ENCODE peak calls at places on chromosomes 4 and X, in five cellular contexts. W, M, H, Z and K are unnamed samples.

GRCh38 chr4:73891739-73892405 is 22.7 kb downstream of the CXCL1 start:
- DNase-seq in H (peak; percentile 95), W (no peak), Z (no peak), M (peak; percentile 62), K (no peak)

GRCh38 chrX:3520987-3521875 is 174.8 kb upstream of the MXRA5 start:
- DNase-seq in Z (peak; percentile 51), H (no peak), W (no peak), M (no peak), K (no peak)

GRCh38 chr4:172619218-172619617 is 549.4 kb upstream of the GALNT7 start:
- DNase-seq in M (no peak), Z (no peak), H (no peak), W (no peak), K (no peak)

GRCh38 chr4:76980280-76980679 is 30.7 kb downstream of the SEPTIN11 start:
- DNase-seq in W (no peak), H (no peak), M (no peak), Z (no peak), K (no peak)

GRCh38 chrX:14883826-14884225 is 10.6 kb downstream of the MOSPD2 start:
- DNase-seq in H (no peak), Z (no peak), M (no peak), W (no peak), K (no peak)

GRCh38 chrX:12894074-12894691 is 12.2 kb upstream of the TLR8 start:
- DNase-seq in H (peak; percentile 35), M (no peak), W (no peak), Z (no peak), K (peak; percentile 57)

GRCh38 chr4:8705161-8706145 is 112.9 kb downstream of the CPZ start:
- DNase-seq in H (no peak), M (no peak), W (no peak), Z (no peak), K (no peak)

GRCh38 chr4:147548251-147548650 is 67.4 kb downstream of the EDNRA start:
- DNase-seq in W (no peak), H (no peak), Z (no peak), M (no peak), K (no peak)

GRCh38 chr4:67106846-67107467 is 438.3 kb downstream of the CENPC start:
- DNase-seq in Z (no peak), M (no peak), W (no peak), H (no peak), K (no peak)

GRCh38 chrX:96407043-96407442 is 277.6 kb upstream of the DIAPH2 start:
- DNase-seq in W (peak; percentile 94), M (no peak), Z (no peak), H (peak; percentile 43), K (no peak)

GRCh38 chr4:143512978-143513313 is 556 bp upstream of the SMARCA5 start:
- DNase-seq in M (no peak), H (no peak), Z (no peak), W (no peak), K (no peak)

GRCh38 chrX:11663875-11664210 is 1.9 kb downstream of the ARHGAP6 start:
- DNase-seq in H (no peak), W (no peak), Z (no peak), M (no peak), K (no peak)

GRCh38 chr4:38313999-38314561 is 349.9 kb upstream of the KLF3 start:
- DNase-seq in M (peak; percentile 62), Z (no peak), W (no peak), H (peak; percentile 77), K (no peak)

GRCh38 chr4:3719836-3720235 is 46.3 kb upstream of the ADRA2C start:
- DNase-seq in H (no peak), W (no peak), M (no peak), Z (no peak), K (no peak)

GRCh38 chr4:158013858-158014257 is 159.0 kb downstream of the GASK1B start:
- DNase-seq in M (no peak), H (peak; percentile 68), Z (no peak), W (no peak), K (no peak)

GRCh38 chr4:116839826-116840225 is 245.6 kb downstream of the TRAM1L1 start:
- DNase-seq in Z (no peak), M (no peak), H (peak; percentile 29), W (no peak), K (no peak)

GRCh38 chr4:86011117-86011516 is 348.7 kb downstream of the MAPK10 start:
- DNase-seq in H (peak; percentile 99), Z (no peak), M (no peak), W (no peak), K (no peak)

GRCh38 chr4:121534187-121534586 is 153.4 kb upstream of the QRFPR start:
- DNase-seq in H (no peak), W (no peak), Z (no peak), M (no peak), K (no peak)

GRCh38 chr4:47741200-47741599 is 96.7 kb downstream of the CORIN start:
- DNase-seq in W (no peak), M (no peak), H (peak; percentile 31), Z (no peak), K (no peak)

GRCh38 chrX:23434356-23434884 is 99.8 kb downstream of the PTCHD1 start:
- DNase-seq in M (no peak), H (peak; percentile 64), Z (no peak), W (no peak), K (no peak)

GRCh38 chr4:70863099-70863790 is 23.6 kb upstream of the GRSF1 start:
- DNase-seq in Z (no peak), M (no peak), H (no peak), W (no peak), K (peak; percentile 29)

GRCh38 chr4:147831452-147832192 is 99.7 kb downstream of the ARHGAP10 start:
- DNase-seq in W (peak; percentile 48), M (peak; percentile 60), H (peak; percentile 94), Z (no peak), K (no peak)

GRCh38 chr4:86557526-86557925 is 36.6 kb upstream of the PTPN13 start:
- DNase-seq in W (no peak), Z (no peak), H (peak; percentile 54), M (no peak), K (peak; percentile 22)

GRCh38 chr4:152606800-152607577 is 71.1 kb upstream of the FBXW7 start:
- DNase-seq in H (no peak), W (no peak), M (no peak), Z (peak; percentile 46), K (no peak)

GRCh38 chr4:3077796-3078195 is 3.3 kb downstream of the HTT start:
- DNase-seq in M (no peak), Z (no peak), H (no peak), W (no peak), K (peak; percentile 59)

GRCh38 chr4:160592258-160592657 is 1489.4 kb downstream of the RAPGEF2 start:
- DNase-seq in Z (no peak), W (no peak), M (no peak), H (no peak), K (no peak)

GRCh38 chr4:165347647-165348569 is 20.4 kb downstream of the MSMO1 start:
- DNase-seq in H (no peak), W (no peak), M (no peak), Z (no peak), K (no peak)

GRCh38 chr4:26787461-26788340 is 72.9 kb upstream of the STIM2 start:
- DNase-seq in Z (peak; percentile 60), H (peak; percentile 84), W (peak; percentile 25), M (no peak), K (no peak)

GRCh38 chr4:92091335-92091734 is 212.4 kb upstream of the GRID2 start:
- DNase-seq in Z (no peak), W (no peak), M (no peak), H (peak; percentile 12), K (no peak)

GRCh38 chr4:86834901-86835300 is 14.3 kb downstream of the SLC10A6 start:
- DNase-seq in Z (no peak), M (peak; percentile 96), H (no peak), W (no peak), K (no peak)

GRCh38 chr4:850323-850945 is 24.5 kb upstream of the CPLX1 start:
- DNase-seq in M (no peak), W (no peak), H (no peak), Z (no peak), K (no peak)

GRCh38 chrX:38970845-38971244 is 169.6 kb downstream of the MID1IP1 start:
- DNase-seq in W (no peak), H (no peak), Z (no peak), M (no peak), K (no peak)

GRCh38 chrX:50579955-50580354 is 109.3 kb upstream of the DGKK start:
- DNase-seq in M (peak; percentile 14), W (peak; percentile 32), H (peak; percentile 73), Z (no peak), K (peak; percentile 45)

DNA sequence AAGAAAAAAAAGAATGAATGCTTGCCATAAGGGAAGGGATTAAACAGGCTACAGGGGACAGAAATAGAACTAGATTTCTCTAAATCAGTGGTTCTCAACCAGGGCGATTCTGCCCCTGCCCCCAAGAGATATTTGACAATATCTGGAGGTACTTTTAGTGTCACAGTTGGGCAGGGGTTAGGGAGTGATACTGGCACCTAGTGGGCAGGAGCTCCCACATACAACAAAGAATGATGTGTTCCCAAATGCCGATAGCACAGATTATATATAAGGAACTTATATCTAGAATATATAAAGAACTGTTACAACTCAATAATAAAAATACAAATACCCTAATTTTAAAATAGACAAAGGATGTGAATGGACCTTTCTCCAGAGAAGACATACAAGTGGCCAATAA is 14.7 kb downstream of the S100G start:
- DNase-seq in M (no peak), W (no peak), H (peak; percentile 25), Z (no peak), K (no peak)
- TF ChIP-seq CTCF in M (no peak), W (peak; percentile 14), H (no peak), Z (peak; percentile 23), K (no peak)

DNA sequence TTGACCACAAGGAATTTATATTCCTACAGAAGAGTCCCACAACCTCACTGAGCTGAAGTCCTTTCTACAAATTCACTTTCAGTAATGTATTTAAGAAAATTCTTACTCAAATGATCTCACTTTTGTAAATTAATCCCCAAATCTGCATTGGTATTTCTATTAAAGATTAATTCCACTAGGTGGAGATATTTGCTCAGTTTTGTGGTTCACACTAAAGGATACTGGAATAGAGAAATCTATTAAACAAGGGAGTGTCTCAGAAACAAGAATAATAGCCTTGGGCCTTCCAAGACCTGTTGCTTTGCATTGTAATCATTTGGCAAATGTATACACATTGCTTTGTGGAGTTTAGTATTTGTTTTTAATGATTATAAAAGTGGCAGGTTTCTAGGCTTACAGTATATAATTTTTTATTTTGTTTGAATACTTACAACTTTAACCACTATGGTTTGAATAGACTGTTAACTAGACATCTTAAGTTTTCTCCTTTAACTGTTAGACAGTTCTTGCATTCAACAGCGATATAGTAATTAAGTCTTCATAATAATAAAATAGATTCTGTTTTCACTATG is 25.9 kb downstream of the CFAP299 start:
- DNase-seq in M (no peak), H (peak; percentile 45), Z (no peak), W (peak; percentile 10), K (no peak)
- TF ChIP-seq CTCF in M (no peak), H (no peak), Z (peak; percentile 57), W (peak; percentile 36), K (no peak)

DNA sequence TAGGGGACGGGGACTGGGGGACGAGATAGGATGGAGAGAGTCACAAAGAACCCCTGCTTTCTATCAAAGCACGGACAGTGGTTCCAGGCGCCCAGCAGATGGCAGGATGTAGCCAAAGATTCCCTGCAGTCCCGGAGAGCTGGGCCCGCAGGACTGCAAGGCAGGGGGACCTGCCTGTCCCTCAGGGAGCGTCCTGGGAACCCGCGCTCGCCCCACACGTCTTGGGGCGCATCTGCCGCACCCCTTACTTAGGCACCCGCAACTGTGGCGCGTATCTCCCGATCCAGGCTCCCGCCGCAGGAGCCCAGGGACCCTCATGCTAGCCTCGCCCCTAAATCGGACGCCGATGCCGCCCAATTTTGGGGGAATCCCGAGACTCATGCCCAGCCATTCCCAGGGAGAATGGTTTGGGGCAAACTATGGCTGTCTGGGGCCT is 742 bp upstream of the STK32B start:
- DNase-seq in H (peak; percentile 75), M (no peak), W (peak; percentile 25), Z (peak; percentile 92), K (peak; percentile 74)
- TF ChIP-seq CTCF in H (peak; percentile 81), M (peak; percentile 82), W (peak; percentile 82), Z (peak; percentile 91), K (peak; percentile 63)

GRCh38 chr4:123659759-123660158 is 263.2 kb downstream of the SPRY1 start:
- DNase-seq in H (peak; percentile 42), M (no peak), W (no peak), Z (no peak), K (no peak)
- TF ChIP-seq CTCF in H (peak; percentile 17), M (peak; percentile 16), W (peak; percentile 23), Z (peak; percentile 40), K (peak; percentile 23)